ENCODE peak calls at places on chromosome 11, in five cellular contexts. M is adipocyte; U is CD8-positive, alpha-beta T cell; S is sigmoid colon; P is tibial artery. Z is an unnamed sample. For H3K27me3, the result is how much of the 10 kb centered on the place peaks cover.

GRCh38 chr11:101583180-101584128 is at the start of gene TRPC6:
- DNase-seq in S (peak), M (peak), P (peak), U (no peak), Z (no peak)

GRCh38 chr11:14357843-14358728 is 897 bp downstream of the RRAS2 start:
- DNase-seq in S (peak), U (peak), P (peak), M (peak), Z (no peak)

GRCh38 chr11:36398261-36398953 is 102.3 kb downstream of the PRR5L start:
- DNase-seq in S (no peak), M (no peak), U (no peak), P (no peak), Z (no peak)

GRCh38 chr11:125944350-125945010 is 1.4 kb upstream of the VSIG10L2 start:
- DNase-seq in P (peak), S (peak), U (peak), M (no peak), Z (no peak)

GRCh38 chr11:67048515-67048914 is 8.1 kb upstream of the RHOD start:
- DNase-seq in P (no peak), S (no peak), U (no peak), M (no peak), Z (no peak)

GRCh38 chr11:67032830-67033555 is 10.1 kb downstream of the SYT12 start:
- DNase-seq in M (peak), P (peak), S (no peak), U (no peak), Z (no peak)

GRCh38 chr11:12175694-12176241 is 65.4 kb downstream of the MICAL2 start:
- DNase-seq in P (no peak), S (no peak), U (no peak), M (peak), Z (no peak)

GRCh38 chr11:105389952-105390351 is 219.9 kb upstream of the GRIA4 start:
- DNase-seq in S (no peak), U (no peak), M (no peak), P (no peak), Z (no peak)

GRCh38 chr11:87180743-87181142 is 143.0 kb downstream of the TMEM135 start:
- DNase-seq in S (no peak), M (peak), P (no peak), U (no peak), Z (no peak)

GRCh38 chr11:102177974-102178631 is 67.9 kb downstream of the YAP1 start:
- DNase-seq in S (no peak), P (no peak), U (no peak), M (peak), Z (peak)

GRCh38 chr11:125941241-125941605 is 4.6 kb upstream of the VSIG10L2 start:
- DNase-seq in U (peak), M (no peak), S (peak), P (peak), Z (no peak)

GRCh38 chr11:36019722-36020121 is 75.9 kb downstream of the LDLRAD3 start:
- DNase-seq in S (no peak), M (no peak), U (no peak), P (no peak), Z (no peak)

GRCh38 chr11:120563698-120564572 is 52.4 kb downstream of the GRIK4 start:
- DNase-seq in P (peak), U (no peak), M (no peak), S (no peak), Z (no peak)

GRCh38 chr11:126631399-126631798 is 275.9 kb downstream of the ST3GAL4 start:
- DNase-seq in S (no peak), M (no peak), P (no peak), U (no peak), Z (no peak)

GRCh38 chr11:35106595-35106994 is 32.4 kb upstream of the CD44 start:
- DNase-seq in M (no peak), P (no peak), S (no peak), U (no peak), Z (no peak)

GRCh38 chr11:103889679-103890078 is 146.8 kb upstream of the DDI1 start:
- DNase-seq in P (no peak), M (no peak), U (no peak), S (no peak), Z (no peak)

GRCh38 chr11:72120930-72121329 is 8.4 kb upstream of the ANAPC15 start:
- DNase-seq in P (no peak), M (no peak), S (no peak), U (no peak), Z (no peak)

GRCh38 chr11:104609297-104609696 is 289.0 kb downstream of the CASP12 start:
- DNase-seq in M (peak), S (no peak), U (peak), P (no peak), Z (peak)

GRCh38 chr11:46381046-46381835 is at the start of gene MDK:
- DNase-seq in P (no peak), U (no peak), M (peak), S (peak), Z (no peak)

GRCh38 chr11:2541881-2542361 is 97.1 kb downstream of the KCNQ1 start:
- DNase-seq in S (peak), U (no peak), M (no peak), P (peak), Z (no peak)

GRCh38 chr11:86816251-86816726 is 15.9 kb downstream of the PRSS23 start:
- DNase-seq in M (no peak), P (no peak), S (no peak), U (no peak), Z (no peak)

GRCh38 chr11:46356911-46357482 is 9.7 kb downstream of the DGKZ start:
- DNase-seq in P (no peak), M (peak), S (no peak), U (no peak), Z (peak)

GRCh38 chr11:76152086-76152658 is 54.1 kb downstream of the WNT11 start:
- DNase-seq in U (peak), P (peak), S (peak), M (peak), Z (peak)

GRCh38 chr11:1049911-1050580 is 13.5 kb upstream of the MUC6 start:
- DNase-seq in S (peak), U (no peak), M (no peak), P (peak), Z (no peak)

GRCh38 chr11:61828629-61829407 is 718 bp downstream of the FADS2 start:
- DNase-seq in U (peak), P (peak), M (peak), S (peak), Z (no peak)

GRCh38 chr11:60959445-60959844 is 7.5 kb upstream of the SLC15A3 start:
- DNase-seq in P (no peak), U (no peak), M (peak), S (no peak), Z (no peak)

GRCh38 chr11:68878022-68878421 is 25.6 kb downstream of the MRPL21 start:
- DNase-seq in S (no peak), U (no peak), P (no peak), M (no peak), Z (no peak)

GRCh38 chr11:124737638-124738293 is 2.0 kb upstream of the NRGN start:
- DNase-seq in S (no peak), P (no peak), U (no peak), M (no peak), Z (no peak)

GRCh38 chr11:124738713-124739478 is 846 bp upstream of the NRGN start:
- DNase-seq in U (no peak), P (no peak), M (no peak), S (no peak), Z (no peak)

GRCh38 chr11:124739479-124740276 is at the start of gene NRGN:
- DNase-seq in M (peak), U (peak), S (peak), P (peak), Z (peak)

GRCh38 chr11:124743050-124743449 is 3.3 kb downstream of the NRGN start:
- DNase-seq in M (no peak), U (no peak), P (no peak), S (no peak), Z (no peak)

GRCh38 chr11:124740277-124740882 is 638 bp downstream of the NRGN start:
- DNase-seq in S (no peak), U (peak), P (no peak), M (peak), Z (peak)
- H3K27me3 ChIP-seq in S (under half), U (under half), P (under half), M (half or more), Z (under half)

GRCh38 chr11:116973270-116973669 is 125.0 kb downstream of the SIK3 start:
- DNase-seq in P (no peak), S (no peak), M (no peak), U (no peak), Z (no peak)
- H3K27me3 ChIP-seq in P (under half), S (under half), M (under half), U (under half), Z (under half)

DNA sequence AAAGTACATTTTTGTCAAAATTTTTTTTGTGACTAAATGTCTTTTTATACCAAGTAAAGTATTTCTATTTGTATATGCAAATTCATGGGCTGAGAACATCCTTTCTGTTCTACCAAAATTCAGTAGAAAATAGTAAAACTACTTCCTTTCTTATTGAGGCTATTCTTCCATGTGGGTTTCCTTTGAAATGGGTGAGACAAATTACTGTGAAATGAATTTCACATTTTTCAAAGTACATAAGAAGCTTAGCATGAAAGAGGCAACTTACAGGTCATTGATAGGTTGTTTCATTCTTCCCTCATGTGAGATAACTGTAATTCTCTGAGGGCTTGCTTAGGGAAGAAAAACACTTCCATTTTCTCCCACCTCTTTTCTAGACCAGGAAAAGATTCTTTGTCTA is 1.0 kb upstream of the OR6X1 start:
- DNase-seq in M (no peak), S (no peak), P (no peak), U (no peak), Z (no peak)
- H3K27me3 ChIP-seq in M (under half), S (under half), P (under half), U (under half), Z (under half)

DNA sequence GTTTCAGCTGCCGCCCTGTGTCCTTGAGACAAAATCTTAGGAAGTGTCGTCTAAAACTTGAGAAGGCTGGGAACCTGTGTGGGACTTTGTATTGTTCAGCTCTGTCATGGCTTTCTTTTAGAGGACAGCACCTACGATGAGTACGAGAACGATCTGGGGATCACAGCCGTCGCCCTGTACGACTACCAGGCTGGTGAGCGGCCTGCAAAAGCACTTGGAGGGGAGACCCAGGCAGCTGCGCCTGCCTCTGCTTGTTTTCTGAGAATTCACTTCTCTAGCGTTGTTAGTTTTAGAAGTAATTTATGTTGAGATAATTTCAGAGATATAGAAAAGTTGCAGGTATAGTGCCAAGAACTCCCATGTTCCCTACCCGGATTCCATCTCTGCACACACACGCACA is 35.2 kb downstream of the CTTN start:
- DNase-seq in U (no peak), P (no peak), M (no peak), S (no peak), Z (no peak)
- H3K27me3 ChIP-seq in U (under half), P (under half), M (under half), S (under half), Z (under half)

GRCh38 chr11:30433831-30434230 is 110.9 kb downstream of the ARL14EP start:
- DNase-seq in M (no peak), U (no peak), S (no peak), P (no peak), Z (no peak)

GRCh38 chr11:30432716-30433115 is 109.8 kb downstream of the ARL14EP start:
- DNase-seq in U (no peak), S (no peak), M (no peak), P (no peak), Z (no peak)

GRCh38 chr11:30429550-30429949 is 106.6 kb downstream of the ARL14EP start:
- DNase-seq in U (no peak), P (no peak), S (no peak), M (no peak), Z (no peak)

GRCh38 chr11:30431127-30431814 is 108.4 kb downstream of the ARL14EP start:
- DNase-seq in P (no peak), U (no peak), M (no peak), S (no peak), Z (no peak)

GRCh38 chr11:30432177-30432576 is 109.3 kb downstream of the ARL14EP start:
- DNase-seq in M (no peak), P (no peak), U (no peak), S (no peak), Z (no peak)
- H3K27me3 ChIP-seq in M (under half), P (under half), U (under half), S (under half), Z (under half)

DNA sequence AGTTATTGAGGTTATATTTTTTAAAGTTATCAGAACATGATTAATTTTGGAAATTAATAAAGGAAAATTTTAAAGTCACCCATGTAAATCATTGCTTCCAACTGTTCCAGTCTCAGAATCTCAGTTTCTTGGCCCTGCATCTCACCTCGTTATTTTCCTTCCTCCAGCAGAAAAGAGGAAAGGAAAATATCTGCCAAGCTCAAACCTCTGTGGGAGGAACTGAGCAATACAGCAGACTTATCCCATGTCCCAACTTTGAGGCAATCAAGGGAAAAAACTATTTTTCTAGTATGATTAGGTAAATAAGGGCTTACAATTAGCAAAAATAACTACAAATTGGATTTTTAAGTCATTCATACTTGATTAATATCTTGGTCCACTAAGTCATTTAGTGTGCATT is 30.1 kb downstream of the ELMOD1 start:
- DNase-seq in S (no peak), P (no peak), M (no peak), U (no peak), Z (no peak)
- H3K27me3 ChIP-seq in S (under half), P (under half), M (under half), U (under half), Z (under half)

GRCh38 chr11:57475671-57476222 is 15.4 kb downstream of the RTN4RL2 start:
- DNase-seq in M (no peak), S (no peak), P (no peak), U (no peak), Z (no peak)
- H3K27me3 ChIP-seq in M (under half), S (under half), P (under half), U (under half), Z (under half)

GRCh38 chr11:71116435-71117040 is 135.8 kb downstream of the SHANK2 start:
- DNase-seq in M (no peak), P (no peak), S (no peak), U (no peak), Z (no peak)
- H3K27me3 ChIP-seq in M (under half), P (under half), S (under half), U (under half), Z (under half)

GRCh38 chr11:44346983-44347382 is 37.0 kb upstream of the ALX4 start:
- DNase-seq in S (no peak), M (no peak), P (no peak), U (no peak), Z (no peak)
- H3K27me3 ChIP-seq in S (under half), M (half or more), P (under half), U (under half), Z (under half)